ENCODE peak calls at places on chromosomes 13 and 19, in seven cellular contexts. K is DMS53; U is substantia nigra; F is A549; T is stimulated activated CD4-positive, alpha-beta T cell treated with anti-CD3 and anti-CD28 coated beads, TNF-alpha, amount 100 ng/mL, for 24 hours; D is hepatic stellate cell; Y is ELF-1. O is an unnamed sample.

GRCh38 chr19:55484571-55485438 is at the start of gene NAT14:
- DNase-seq in Y (peak; percentile 93), K (peak; percentile 87), D (peak; percentile 89), F (peak; percentile 77), U (peak; percentile 62), T (peak; percentile 46), O (peak; percentile 84)

GRCh38 chr13:94994506-94994905 is 282.2 kb upstream of the SOX21 start:
- DNase-seq in T (no peak), U (no peak), F (no peak), Y (no peak), D (no peak), K (no peak), O (no peak)

GRCh38 chr13:43285891-43286602 is 262.7 kb downstream of the DNAJC15 start:
- DNase-seq in K (no peak), U (no peak), F (no peak), T (no peak), Y (no peak), D (no peak), O (no peak)

GRCh38 chr13:68810660-68811059 is 1297.0 kb upstream of the ATXN8OS start:
- DNase-seq in U (no peak), F (peak; percentile 2), D (no peak), Y (no peak), T (no peak), K (peak; percentile 51), O (no peak)

GRCh38 chr19:31285744-31286143 is 63.5 kb downstream of the TSHZ3 start:
- DNase-seq in T (no peak), K (no peak), U (no peak), F (no peak), Y (no peak), D (peak; percentile 80), O (no peak)

GRCh38 chr13:76937416-76937815 is 10.9 kb upstream of the ACOD1 start:
- DNase-seq in F (peak; percentile 35), T (no peak), D (peak; percentile 49), U (no peak), Y (no peak), K (peak; percentile 20), O (no peak)

GRCh38 chr19:32869369-32870153 is at the start of gene SLC7A9:
- DNase-seq in Y (no peak), U (no peak), F (no peak), K (peak; percentile 72), T (no peak), D (no peak), O (no peak)

GRCh38 chr19:5567360-5567970 is at the start of gene TINCR:
- DNase-seq in K (no peak), F (no peak), Y (peak; percentile 65), T (no peak), D (no peak), U (no peak), O (no peak)

O was measured in activated T-cell treated with anti-CD3 and anti-CD28 coated beads, Interleukin-2, amount 50 U/mL, for 24 hours.